ENCODE peak calls at places on chromosome 16, in six cellular contexts. U is GM12865, Z is neuronal stem cell, V is T-helper 1 cell, J is upper lobe of right lung, P is non-pigmented ciliary epithelial cell. A is an unnamed sample.

GRCh38 chr16:15988268-15989013 is 39.0 kb downstream of the ABCC1 start:
- DNase-seq in P (no peak), J (no peak), V (no peak), U (no peak), Z (no peak), A (no peak)

GRCh38 chr16:2242598-2242997 is 6.4 kb downstream of the DNASE1L2 start:
- DNase-seq in V (no peak), J (no peak), Z (no peak), U (no peak), P (no peak), A (no peak)

GRCh38 chr16:10579965-10580918 is at the start of gene EMP2:
- DNase-seq in P (no peak), Z (peak; percentile 75), V (no peak), J (peak; percentile 93), U (peak; percentile 33), A (no peak)

GRCh38 chr16:48961546-48961945 is 320.1 kb downstream of the CBLN1 start:
- DNase-seq in V (no peak), P (no peak), U (no peak), Z (no peak), J (no peak), A (no peak)

GRCh38 chr16:2773188-2773968 is 3.7 kb downstream of the ELOB start:
- DNase-seq in Z (no peak), P (no peak), V (no peak), J (peak; percentile 27), U (no peak), A (no peak)

GRCh38 chr16:19305443-19305842 is 19.9 kb downstream of the CLEC19A start:
- DNase-seq in J (no peak), V (no peak), Z (no peak), P (no peak), U (no peak), A (no peak)

GRCh38 chr16:67166035-67166882 is 1.7 kb downstream of the HSF4 start:
- DNase-seq in U (no peak), Z (no peak), J (no peak), P (no peak), V (no peak), A (no peak)

GRCh38 chr16:22369221-22369811 is 5.1 kb downstream of the CDR2 start:
- DNase-seq in P (no peak), Z (no peak), V (peak; percentile 62), J (no peak), U (peak; percentile 37), A (peak; percentile 35)

GRCh38 chr16:69105501-69106361 is at the start of gene HAS3:
- DNase-seq in J (peak; percentile 90), V (peak; percentile 33), P (no peak), Z (peak; percentile 70), U (peak; percentile 64), A (peak; percentile 4)

GRCh38 chr16:2866422-2866821 is 8.5 kb upstream of the PRSS22 start:
- DNase-seq in U (no peak), P (no peak), Z (no peak), J (no peak), V (no peak), A (no peak)

GRCh38 chr16:21717608-21718007 is 53.8 kb downstream of the OTOA start:
- DNase-seq in P (no peak), U (no peak), J (no peak), Z (no peak), V (no peak), A (no peak)

GRCh38 chr16:66502020-66502913 is 47.7 kb downstream of the TK2 start:
- DNase-seq in J (peak; percentile 87), P (no peak), Z (no peak), V (no peak), U (no peak), A (no peak)

GRCh38 chr16:9159839-9160550 is 68.6 kb downstream of the HAPSTR1 start:
- DNase-seq in P (peak; percentile 17), Z (peak; percentile 63), J (peak; percentile 78), U (peak; percentile 63), V (peak; percentile 20), A (peak; percentile 44)

GRCh38 chr16:81463296-81463890 is 18.8 kb downstream of the CMIP start:
- DNase-seq in J (no peak), U (no peak), P (no peak), V (no peak), Z (no peak), A (no peak)

GRCh38 chr16:12090162-12090552 is 113.6 kb downstream of the SNX29 start:
- DNase-seq in V (no peak), U (no peak), P (no peak), J (peak; percentile 57), Z (no peak), A (no peak)

GRCh38 chr16:51268237-51268636 is 117.2 kb upstream of the SALL1 start:
- DNase-seq in J (no peak), U (no peak), P (no peak), V (no peak), Z (no peak), A (no peak)

GRCh38 chr16:66387817-66388332 is 21.4 kb downstream of the CDH5 start:
- DNase-seq in J (no peak), V (no peak), Z (no peak), P (no peak), U (no peak), A (no peak)

GRCh38 chr16:69796285-69797118 is 34.4 kb downstream of the WWP2 start:
- DNase-seq in U (peak; percentile 77), Z (peak; percentile 58), J (peak; percentile 36), V (peak; percentile 33), P (peak; percentile 32), A (no peak)

GRCh38 chr16:8887952-8888560 is 5.9 kb downstream of the LITAFD start:
- DNase-seq in V (no peak), J (peak; percentile 63), U (no peak), Z (no peak), P (no peak), A (no peak)

GRCh38 chr16:50403491-50403890 is 34.7 kb upstream of the BRD7 start:
- DNase-seq in V (no peak), Z (no peak), J (no peak), U (no peak), P (no peak), A (no peak)

GRCh38 chr16:54628796-54629625 is 301.7 kb upstream of the IRX5 start:
- DNase-seq in V (no peak), Z (no peak), P (no peak), J (peak; percentile 85), U (no peak), A (no peak)

GRCh38 chr16:11309895-11310633 is 28.9 kb upstream of the PRM1 start:
- DNase-seq in V (no peak), Z (no peak), P (no peak), J (no peak), U (peak; percentile 92), A (no peak)